ENCODE peak calls at places on chromosomes 1 and 21, in four cellular contexts. One of them, this sample, is unnamed.

GRCh38 chr1:236854602-236854978 is 59.5 kb downstream of the MTR start:
- DNase-seq in SK-N-SH: no peak
- DNase-seq in HepG2: no peak
- DNase-seq in K562: no peak
- DNase-seq in this sample: no peak

GRCh38 chr1:171495444-171495843 is 10.1 kb downstream of the PRRC2C start:
- DNase-seq in HepG2: no peak
- DNase-seq in SK-N-SH: no peak
- DNase-seq in K562: no peak
- DNase-seq in this sample: no peak

GRCh38 chr1:19400189-19400588 is 85.2 kb downstream of the CAPZB start:
- DNase-seq in HepG2: no peak
- DNase-seq in K562: no peak
- DNase-seq in SK-N-SH: no peak
- DNase-seq in this sample: no peak

GRCh38 chr1:224432672-224433040 is 1.9 kb downstream of the WDR26 start:
- DNase-seq in HepG2: no peak
- DNase-seq in SK-N-SH: peak
- DNase-seq in K562: peak
- DNase-seq in this sample: no peak

GRCh38 chr1:64092851-64093371 is 110.5 kb upstream of the UBE2U start:
- DNase-seq in SK-N-SH: no peak
- DNase-seq in K562: no peak
- DNase-seq in HepG2: no peak
- DNase-seq in this sample: no peak

GRCh38 chr1:247102381-247102780 is 1.8 kb downstream of the ZNF669 start:
- DNase-seq in HepG2: no peak
- DNase-seq in SK-N-SH: no peak
- DNase-seq in K562: no peak
- DNase-seq in this sample: no peak

GRCh38 chr1:111789666-111790316 is 34.1 kb downstream of the DDX20 start:
- DNase-seq in HepG2: no peak
- DNase-seq in SK-N-SH: no peak
- DNase-seq in K562: no peak
- DNase-seq in this sample: no peak

GRCh38 chr1:227192163-227192562 is 126.1 kb downstream of the CDC42BPA start:
- DNase-seq in K562: no peak
- DNase-seq in SK-N-SH: no peak
- DNase-seq in HepG2: no peak
- DNase-seq in this sample: no peak

GRCh38 chr1:241990040-241990439 is 8.9 kb downstream of the MAP1LC3C start:
- DNase-seq in K562: peak
- DNase-seq in SK-N-SH: peak
- DNase-seq in HepG2: no peak
- DNase-seq in this sample: no peak

GRCh38 chr1:245098924-245099323 is 55.9 kb upstream of the KIF26B start:
- DNase-seq in HepG2: no peak
- DNase-seq in SK-N-SH: no peak
- DNase-seq in K562: no peak
- DNase-seq in this sample: no peak

GRCh38 chr1:87292684-87293493 is 35.8 kb upstream of the LMO4 start:
- DNase-seq in SK-N-SH: peak
- DNase-seq in K562: peak
- DNase-seq in HepG2: peak
- DNase-seq in this sample: peak

GRCh38 chr1:38815903-38816627 is 43.5 kb downstream of the RRAGC start:
- DNase-seq in SK-N-SH: no peak
- DNase-seq in K562: peak
- DNase-seq in HepG2: no peak
- DNase-seq in this sample: peak

GRCh38 chr21:43667191-43667904 is 8.0 kb downstream of the RRP1B start:
- DNase-seq in K562: no peak
- DNase-seq in HepG2: no peak
- DNase-seq in SK-N-SH: no peak
- DNase-seq in this sample: no peak

GRCh38 chr21:44569861-44570517 is 3.5 kb upstream of the KRTAP10-4 start:
- DNase-seq in HepG2: no peak
- DNase-seq in K562: no peak
- DNase-seq in SK-N-SH: no peak
- DNase-seq in this sample: no peak

GRCh38 chr1:1168451-1169411 is 4.9 kb upstream of the TTLL10 start:
- DNase-seq in K562: no peak
- DNase-seq in HepG2: peak
- DNase-seq in SK-N-SH: no peak
- DNase-seq in this sample: no peak

GRCh38 chr1:20233394-20233793 is 47.1 kb upstream of the PLA2G2C start:
- DNase-seq in HepG2: peak
- DNase-seq in K562: no peak
- DNase-seq in SK-N-SH: peak
- DNase-seq in this sample: no peak

GRCh38 chr1:186953876-186954275 is 125.1 kb downstream of the PLA2G4A start:
- DNase-seq in K562: no peak
- DNase-seq in SK-N-SH: no peak
- DNase-seq in HepG2: no peak
- DNase-seq in this sample: no peak

GRCh38 chr1:28180310-28181305 is 4.1 kb upstream of the PTAFR start:
- DNase-seq in HepG2: no peak
- DNase-seq in K562: no peak
- DNase-seq in SK-N-SH: no peak
- DNase-seq in this sample: no peak

GRCh38 chr1:178895928-178896327 is 25.1 kb upstream of the ANGPTL1 start:
- DNase-seq in K562: no peak
- DNase-seq in SK-N-SH: no peak
- DNase-seq in HepG2: no peak
- DNase-seq in this sample: no peak

GRCh38 chr21:43917515-43918384 is 52.7 kb downstream of the AGPAT3 start:
- DNase-seq in HepG2: peak
- DNase-seq in K562: peak
- DNase-seq in SK-N-SH: no peak
- DNase-seq in this sample: no peak

GRCh38 chr1:213982814-213983588 is 4.8 kb upstream of the PROX1 start:
- DNase-seq in SK-N-SH: peak
- DNase-seq in K562: no peak
- DNase-seq in HepG2: no peak
- DNase-seq in this sample: no peak

GRCh38 chr1:21362096-21362495 is 71.8 kb upstream of the ECE1 start:
- DNase-seq in SK-N-SH: no peak
- DNase-seq in HepG2: no peak
- DNase-seq in K562: no peak
- DNase-seq in this sample: no peak

GRCh38 chr1:32924881-32925344 is 23.7 kb upstream of the TMEM54 start:
- DNase-seq in HepG2: peak
- DNase-seq in K562: peak
- DNase-seq in SK-N-SH: no peak
- DNase-seq in this sample: no peak

DNA sequence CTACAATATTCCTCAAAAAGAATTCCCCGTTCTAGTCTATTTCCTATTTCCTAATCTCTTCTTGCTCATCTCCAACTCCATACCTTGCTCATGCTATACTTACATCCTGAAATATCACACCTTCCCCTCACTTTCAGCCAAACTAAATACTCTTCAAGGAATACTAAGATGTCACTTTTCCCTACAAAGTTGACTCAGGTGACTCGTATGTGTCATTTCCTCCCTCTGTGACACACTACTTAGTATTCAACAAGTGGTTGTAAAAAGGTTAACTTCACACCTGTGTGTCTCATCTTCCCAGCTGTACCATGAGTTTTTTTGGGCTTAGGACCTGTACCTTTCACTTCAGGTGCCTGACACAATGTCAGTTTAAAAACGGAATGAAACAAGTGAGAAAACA is 81.9 kb upstream of the LBR start:
- DNase-seq in K562: no peak
- DNase-seq in HepG2: peak
- DNase-seq in SK-N-SH: no peak
- DNase-seq in this sample: no peak
- TF ChIP-seq POLR2AphosphoS5 in K562: no peak
- TF ChIP-seq POLR2AphosphoS5 in HepG2: no peak
- TF ChIP-seq POLR2AphosphoS5 in SK-N-SH: no peak
- TF ChIP-seq POLR2AphosphoS5 in this sample: no peak

DNA sequence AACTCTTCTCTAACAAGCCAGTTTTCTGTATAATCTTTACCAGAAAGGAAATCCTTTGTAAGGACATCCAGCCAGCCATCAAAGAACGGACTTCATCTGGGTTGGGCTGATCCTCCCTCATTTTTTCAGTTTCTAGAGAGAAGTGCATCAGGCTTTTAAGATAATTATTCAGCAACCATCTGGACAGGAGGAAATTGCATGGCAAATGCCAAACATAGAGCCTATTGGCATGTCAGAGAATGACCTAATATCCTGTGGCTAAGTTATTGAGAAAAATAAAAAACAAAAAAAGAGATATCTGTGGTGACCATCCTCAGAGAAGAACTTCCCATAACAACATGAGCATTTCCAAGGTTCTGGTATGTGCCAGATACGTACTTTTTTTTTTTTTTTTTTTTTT is 74.9 kb upstream of the BEND5 start:
- DNase-seq in K562: no peak
- DNase-seq in HepG2: no peak
- DNase-seq in SK-N-SH: no peak
- DNase-seq in this sample: no peak
- TF ChIP-seq TAF1 in K562: no peak
- TF ChIP-seq TAF1 in HepG2: no peak
- TF ChIP-seq TAF1 in SK-N-SH: no peak
- TF ChIP-seq TAF1 in this sample: no peak

DNA sequence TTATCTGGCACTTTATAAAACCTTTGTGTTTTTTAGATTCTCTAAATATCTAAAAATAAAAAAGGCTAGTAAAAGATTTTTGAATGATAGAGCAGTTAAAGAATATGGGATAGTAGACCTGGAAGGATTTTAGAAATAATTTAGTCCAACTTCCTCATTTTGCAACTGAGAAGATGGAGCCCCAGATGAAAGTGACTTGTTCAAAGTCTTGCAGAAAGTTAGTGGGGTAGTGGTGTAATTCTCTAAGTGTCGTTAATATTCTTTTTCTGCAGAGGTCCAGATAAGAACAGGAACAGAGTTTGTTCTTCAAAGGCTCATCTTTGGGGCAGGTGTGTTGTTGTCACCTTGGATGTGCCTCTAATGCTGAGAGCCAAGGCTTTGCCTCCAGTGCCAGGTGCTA is 159.5 kb downstream of the DISC1 start:
- DNase-seq in SK-N-SH: no peak
- DNase-seq in HepG2: no peak
- DNase-seq in K562: no peak
- DNase-seq in this sample: no peak
- TF ChIP-seq POLR2AphosphoS5 in SK-N-SH: no peak
- TF ChIP-seq POLR2AphosphoS5 in HepG2: no peak
- TF ChIP-seq POLR2AphosphoS5 in K562: no peak
- TF ChIP-seq POLR2AphosphoS5 in this sample: no peak

DNA sequence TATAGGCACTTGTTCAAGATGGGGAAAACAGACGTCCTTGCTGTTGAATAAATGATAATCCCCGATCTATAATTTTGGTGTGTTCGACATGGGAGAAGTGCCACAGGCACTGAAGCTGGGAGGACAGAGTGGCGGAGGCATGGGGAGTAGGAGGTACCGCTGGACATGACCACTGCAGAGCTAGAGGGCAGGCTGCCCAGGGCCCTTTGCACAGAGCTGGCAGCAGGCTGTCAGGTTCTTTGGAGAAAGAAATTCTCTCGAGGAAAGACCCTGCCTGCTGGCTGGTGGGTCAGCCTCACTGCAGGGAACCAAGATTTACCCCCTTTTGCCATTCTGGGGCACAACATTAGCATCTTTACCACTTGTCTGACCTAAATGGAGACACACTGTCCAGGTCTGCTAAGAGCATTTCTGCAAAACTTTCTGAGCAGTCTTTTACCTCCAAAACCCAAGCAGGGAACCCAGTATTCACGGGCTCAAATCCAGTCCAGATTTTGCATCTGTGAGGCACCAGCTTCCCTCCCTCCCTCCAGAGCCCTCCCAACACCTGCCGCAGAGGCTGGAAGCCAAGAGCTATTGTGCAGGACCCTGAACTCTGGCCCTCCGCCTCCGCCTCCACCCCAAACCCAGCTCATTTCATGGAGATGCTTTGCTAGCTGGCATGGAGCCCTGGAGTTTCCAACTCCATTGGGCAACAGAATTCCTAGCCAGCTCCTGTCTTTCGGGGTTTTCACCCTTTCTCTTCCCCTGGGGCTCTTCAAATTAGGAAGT is 142.3 kb downstream of the PLXNA2 start:
- DNase-seq in HepG2: peak
- DNase-seq in SK-N-SH: no peak
- DNase-seq in K562: no peak
- DNase-seq in this sample: no peak
- TF ChIP-seq TAF1 in HepG2: no peak
- TF ChIP-seq TAF1 in SK-N-SH: no peak
- TF ChIP-seq TAF1 in K562: no peak
- TF ChIP-seq TAF1 in this sample: no peak

GRCh38 chr1:40876891-40877290 is 14.7 kb upstream of the CITED4 start:
- DNase-seq in SK-N-SH: no peak
- DNase-seq in K562: no peak
- DNase-seq in HepG2: no peak
- DNase-seq in this sample: no peak

GRCh38 chr1:40876436-40876761 is 14.2 kb upstream of the CITED4 start:
- DNase-seq in HepG2: no peak
- DNase-seq in SK-N-SH: no peak
- DNase-seq in K562: peak
- DNase-seq in this sample: no peak

GRCh38 chr1:40878906-40879305 is 16.7 kb upstream of the CITED4 start:
- DNase-seq in SK-N-SH: no peak
- DNase-seq in HepG2: no peak
- DNase-seq in K562: no peak
- DNase-seq in this sample: no peak

GRCh38 chr1:40879487-40880175 is 17.5 kb upstream of the CITED4 start:
- DNase-seq in SK-N-SH: no peak
- DNase-seq in HepG2: no peak
- DNase-seq in K562: no peak
- DNase-seq in this sample: no peak

GRCh38 chr1:40877681-40878080 is 15.5 kb upstream of the CITED4 start:
- DNase-seq in HepG2: no peak
- DNase-seq in SK-N-SH: peak
- DNase-seq in K562: no peak
- DNase-seq in this sample: no peak
- TF ChIP-seq POLR2AphosphoS5 in HepG2: no peak
- TF ChIP-seq POLR2AphosphoS5 in SK-N-SH: no peak
- TF ChIP-seq POLR2AphosphoS5 in K562: no peak
- TF ChIP-seq POLR2AphosphoS5 in this sample: no peak

GRCh38 chr1:117964290-117965038 is 34.9 kb downstream of the WDR3 start:
- DNase-seq in SK-N-SH: no peak
- DNase-seq in K562: no peak
- DNase-seq in HepG2: no peak
- DNase-seq in this sample: no peak

DNA sequence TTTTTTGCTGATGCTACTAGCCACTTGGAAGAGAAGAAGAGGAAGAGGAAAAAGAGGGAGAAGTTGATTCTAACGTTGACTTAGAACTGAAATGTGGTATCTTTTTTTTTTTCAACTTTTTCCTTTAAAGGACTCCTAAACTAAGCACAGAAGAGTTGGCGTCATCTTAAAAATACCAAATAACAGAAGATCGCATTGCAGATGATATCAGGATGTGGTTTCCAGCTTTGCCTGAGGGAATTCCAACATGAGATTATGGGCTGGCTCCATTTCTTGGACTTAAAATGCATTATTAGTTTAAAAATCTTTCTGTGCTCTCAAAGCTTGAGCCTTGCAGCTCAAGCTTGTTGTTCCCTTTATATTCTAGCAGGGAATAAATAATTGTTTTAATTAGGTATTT is 29.8 kb downstream of the WDR3 start:
- DNase-seq in HepG2: no peak
- DNase-seq in K562: no peak
- DNase-seq in SK-N-SH: no peak
- DNase-seq in this sample: no peak
- TF ChIP-seq TAF1 in HepG2: no peak
- TF ChIP-seq TAF1 in K562: no peak
- TF ChIP-seq TAF1 in SK-N-SH: no peak
- TF ChIP-seq TAF1 in this sample: no peak

This sample was measured in GM12891.